ENCODE peak calls at places on chromosomes 1 and 21, in six cellular contexts. C, I, N, J, K and L are unnamed samples.

GRCh38 chr1:163442940-163443339 is 121.2 kb downstream of the NUF2 start:
- DNase-seq in N (no peak), I (no peak), C (no peak), J (no peak), K (no peak), L (no peak)

GRCh38 chr1:223654083-223654482 is 11.4 kb downstream of the CAPN8 start:
- DNase-seq in I (no peak), C (no peak), J (no peak), N (no peak), K (no peak), L (no peak)

GRCh38 chr1:23638188-23638619 is 53.4 kb upstream of the RPL11 start:
- DNase-seq in J (no peak), I (no peak), N (no peak), C (peak; percentile 32), K (peak; percentile 39), L (no peak)

GRCh38 chr1:24020470-24020869 is 40.3 kb upstream of the SRSF10 start:
- DNase-seq in I (no peak), C (no peak), J (no peak), N (no peak), K (no peak), L (no peak)

GRCh38 chr1:62436466-62437272 is at the start of gene USP1:
- DNase-seq in N (peak; percentile 99), I (peak; percentile 97), K (peak; percentile 98), C (peak; percentile 100), J (peak; percentile 99), L (peak; percentile 97)

GRCh38 chr1:12202577-12202976 is 27.3 kb upstream of the VPS13D start:
- DNase-seq in N (no peak), K (no peak), C (no peak), J (no peak), I (no peak), L (no peak)

GRCh38 chr21:18403685-18404084 is at the start of gene TMPRSS15:
- DNase-seq in J (no peak), N (no peak), K (no peak), C (no peak), I (no peak), L (no peak)

GRCh38 chr1:110476028-110476765 is 25.2 kb downstream of the PROK1 start:
- DNase-seq in N (no peak), K (no peak), I (no peak), C (no peak), J (no peak), L (no peak)

GRCh38 chr1:167912294-167912693 is 1.6 kb downstream of the ADCY10 start:
- DNase-seq in K (no peak), I (no peak), J (no peak), N (no peak), C (no peak), L (no peak)

GRCh38 chr1:115107501-115108260 is 18.4 kb upstream of the TSPAN2 start:
- DNase-seq in C (no peak), K (no peak), J (no peak), N (no peak), I (no peak), L (no peak)

GRCh38 chr1:97396463-97396862 is 524.4 kb downstream of the DPYD start:
- DNase-seq in C (no peak), I (no peak), N (no peak), J (no peak), K (no peak), L (no peak)

DNA sequence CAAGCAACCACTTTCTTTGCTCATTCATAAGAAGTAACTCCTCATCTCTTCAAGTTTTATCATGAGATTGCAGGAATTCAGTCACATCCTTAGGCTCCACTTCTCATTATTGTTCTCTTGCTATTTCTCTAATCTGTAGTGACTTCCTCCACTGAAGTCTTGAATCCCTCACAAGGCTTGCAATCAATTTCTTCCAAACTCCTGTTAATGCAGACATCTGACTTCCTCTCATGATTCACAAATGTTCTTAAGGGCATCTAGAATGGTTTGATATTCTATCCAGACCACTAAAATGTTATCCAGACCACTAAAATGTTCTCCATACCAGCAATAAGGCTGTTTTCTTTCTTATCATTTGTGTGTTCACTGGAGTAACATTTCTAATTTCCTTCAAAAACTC is 528.1 kb downstream of the DPYD start:
- DNase-seq in N (no peak), J (no peak), I (no peak), K (no peak), C (no peak), L (no peak)
- H3K4me1 ChIP-seq in N (no peaks in the 10 kb centered on the region), J (no peaks in the 10 kb centered on the region), I (no peaks in the 10 kb centered on the region), K (no peaks in the 10 kb centered on the region), C (no peaks in the 10 kb centered on the region), L (no peaks in the 10 kb centered on the region)

DNA sequence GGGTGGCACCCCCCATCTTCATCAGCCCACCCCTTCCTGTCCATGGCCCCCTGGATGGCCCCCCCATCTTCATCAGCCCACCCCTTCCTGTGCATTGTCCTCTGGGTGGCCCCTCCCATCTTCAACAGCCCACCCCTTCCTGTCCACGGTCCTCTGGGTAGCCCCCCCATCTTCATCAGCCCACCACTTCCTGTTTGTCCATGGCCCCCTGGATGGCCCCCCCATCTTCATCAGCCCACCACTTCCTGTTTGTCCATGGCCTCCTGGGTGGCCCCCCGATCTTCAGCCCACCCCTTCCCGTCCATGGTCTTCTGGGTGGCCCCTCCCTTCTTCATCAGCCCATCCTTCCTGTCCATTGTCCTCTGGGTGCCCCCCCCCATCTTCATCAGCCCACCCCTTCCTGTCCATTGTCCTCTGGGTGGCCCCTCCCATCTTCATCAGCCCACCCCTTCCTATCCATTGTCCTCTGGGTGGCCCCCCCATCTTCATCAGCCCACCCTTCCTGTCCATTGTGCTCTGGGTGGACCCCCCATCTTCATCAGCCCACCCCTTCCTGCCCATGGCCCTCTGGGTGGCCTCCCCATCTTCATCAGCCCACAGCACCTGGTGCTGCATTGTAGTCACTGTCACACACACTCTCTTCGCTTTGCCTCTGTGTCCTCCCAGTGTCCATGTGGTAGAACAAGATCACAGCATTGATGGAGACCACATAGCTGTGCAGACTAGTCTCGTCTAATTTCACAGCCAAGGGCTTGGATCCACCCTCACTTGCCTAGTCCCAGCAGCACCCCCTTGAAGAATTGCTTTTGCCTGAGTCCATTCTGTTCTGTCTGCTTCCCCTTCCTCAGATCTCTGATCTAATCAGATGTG is 95.9 kb downstream of the PCBP3 start:
- DNase-seq in J (no peak), K (no peak), I (no peak), N (no peak), C (no peak), L (no peak)
- H3K27ac ChIP-seq in J (no peak overlapping the region), K (no peak overlapping the region), I (no peak overlapping the region), N (no peak overlapping the region), C (no peak overlapping the region), L (no peak overlapping the region)

GRCh38 chr1:181134543-181135461 is 46.3 kb downstream of the IER5 start:
- DNase-seq in C (no peak), N (no peak), J (no peak), K (no peak), I (no peak), L (peak; percentile 81)

GRCh38 chr1:181133969-181134418 is 45.5 kb downstream of the IER5 start:
- DNase-seq in C (no peak), N (no peak), K (no peak), I (no peak), J (no peak), L (no peak)

GRCh38 chr1:181135815-181136737 is 47.6 kb downstream of the IER5 start:
- DNase-seq in C (no peak), J (no peak), I (no peak), N (no peak), K (no peak), L (no peak)

GRCh38 chr1:181136738-181137122 is 48.2 kb downstream of the IER5 start:
- DNase-seq in K (no peak), C (no peak), J (no peak), I (no peak), N (no peak), L (no peak)

GRCh38 chr1:181135462-181135781 is 46.9 kb downstream of the IER5 start:
- DNase-seq in I (no peak), K (no peak), J (no peak), N (no peak), C (no peak), L (no peak)
- H3K4me3 ChIP-seq in I (no peak overlapping the region), K (no peak overlapping the region), J (no peak overlapping the region), N (no peak overlapping the region), C (no peak overlapping the region), L (no peak overlapping the region)

GRCh38 chr1:14835725-14836124 is 237.2 kb downstream of the KAZN start:
- DNase-seq in K (no peak), J (no peak), C (no peak), I (no peak), N (no peak), L (no peak)

GRCh38 chr1:14841951-14842350 is 243.5 kb downstream of the KAZN start:
- DNase-seq in J (no peak), K (no peak), I (no peak), N (no peak), C (no peak), L (no peak)

GRCh38 chr1:14841456-14841855 is 243.0 kb downstream of the KAZN start:
- DNase-seq in C (no peak), I (no peak), J (no peak), N (no peak), K (no peak), L (no peak)

GRCh38 chr1:14840374-14840773 is 241.9 kb downstream of the KAZN start:
- DNase-seq in N (no peak), J (no peak), K (no peak), C (no peak), I (no peak), L (no peak)

GRCh38 chr1:14836426-14837140 is 238.1 kb downstream of the KAZN start:
- DNase-seq in J (no peak), C (no peak), N (no peak), K (no peak), I (no peak), L (no peak)
- H3K4me1 ChIP-seq in J (peaks cover 10% of the 10 kb centered on the region), C (no peaks in the 10 kb centered on the region), N (no peaks in the 10 kb centered on the region), K (no peaks in the 10 kb centered on the region), I (no peaks in the 10 kb centered on the region), L (no peaks in the 10 kb centered on the region)

GRCh38 chr1:2595812-2596529 is 9.4 kb downstream of the PRXL2B start:
- DNase-seq in C (no peak), K (no peak), J (no peak), I (peak; percentile 14), N (no peak), L (no peak)
- H3K27ac ChIP-seq in C (no peak overlapping the region), K (no peak overlapping the region), J (no peak overlapping the region), I (no peak overlapping the region), N (no peak overlapping the region), L (no peak overlapping the region)